ENCODE peak calls at places on chromosomes 3 and 15, in nine cellular contexts. X is sigmoid colon, O is esophagus squamous epithelium, Z is uterus, P is spleen, J is ovary, B is testis, K is transverse colon, F is gastrocnemius medialis. R is an unnamed sample.

GRCh38 chr3:108590443-108590842 is 921 bp downstream of the DZIP3 start:
- DNase-seq in Z (no peak), X (no peak), B (no peak), J (no peak), O (no peak), P (no peak), F (no peak), K (no peak), R (no peak)

GRCh38 chr15:66252411-66253295 is 897 bp downstream of the MEGF11 start:
- DNase-seq in F (no peak), P (peak; percentile 85), K (peak; percentile 46), B (peak; percentile 58), Z (peak; percentile 49), J (peak; percentile 64), O (no peak), X (peak; percentile 70), R (peak; percentile 43)

GRCh38 chr15:65730560-65731172 is 61.4 kb downstream of the DENND4A start:
- DNase-seq in P (no peak), O (no peak), Z (no peak), F (no peak), X (no peak), B (no peak), K (no peak), J (no peak), R (no peak)

GRCh38 chr3:1717524-1717923 is 381.1 kb upstream of the CNTN4 start:
- DNase-seq in X (no peak), P (no peak), O (no peak), F (no peak), J (no peak), Z (no peak), B (no peak), K (no peak), R (no peak)

GRCh38 chr3:174097686-174098085 is 700.1 kb downstream of the NLGN1 start:
- DNase-seq in J (no peak), Z (no peak), O (no peak), F (no peak), K (no peak), X (no peak), B (no peak), P (no peak), R (no peak)

GRCh38 chr3:10855083-10855870 is 39.2 kb downstream of the SLC6A11 start:
- DNase-seq in J (no peak), F (no peak), P (no peak), Z (no peak), X (no peak), K (no peak), B (no peak), O (no peak), R (no peak)

GRCh38 chr3:6737223-6737994 is 123.5 kb upstream of the GRM7 start:
- DNase-seq in K (no peak), B (no peak), X (no peak), P (no peak), F (no peak), Z (no peak), O (no peak), J (no peak), R (no peak)

GRCh38 chr3:113054552-113054951 is 63.8 kb downstream of the GTPBP8 start:
- DNase-seq in P (no peak), B (no peak), J (no peak), F (no peak), O (no peak), Z (no peak), K (no peak), X (no peak), R (no peak)

GRCh38 chr3:103052236-103052830 is 617.5 kb downstream of the ZPLD1 start:
- DNase-seq in F (peak; percentile 47), B (peak; percentile 33), J (no peak), P (no peak), K (peak; percentile 58), X (peak; percentile 79), O (no peak), Z (peak; percentile 12), R (peak; percentile 9)

GRCh38 chr3:162337630-162338029 is 841.0 kb downstream of the OTOL1 start:
- DNase-seq in X (no peak), F (no peak), O (no peak), Z (no peak), K (no peak), P (no peak), J (no peak), B (no peak), R (no peak)

GRCh38 chr3:124033360-124034015 is 41.6 kb upstream of the ROPN1 start:
- DNase-seq in X (peak; percentile 62), Z (peak; percentile 35), O (no peak), J (no peak), K (peak; percentile 10), F (no peak), B (no peak), P (peak; percentile 75), R (peak; percentile 72)

GRCh38 chr15:99954361-99955180 is 221.3 kb upstream of the LYSMD4 start:
- DNase-seq in B (peak; percentile 81), O (no peak), J (peak; percentile 56), F (no peak), P (peak; percentile 49), K (no peak), Z (no peak), X (peak; percentile 56), R (no peak)

GRCh38 chr15:45630958-45631691 is 3.7 kb upstream of the SQOR start:
- DNase-seq in Z (peak; percentile 36), K (peak; percentile 46), J (no peak), F (no peak), B (no peak), X (no peak), P (no peak), O (no peak), R (no peak)

GRCh38 chr15:70629735-70630273 is 133.6 kb downstream of the UACA start:
- DNase-seq in B (no peak), X (no peak), Z (no peak), J (no peak), O (no peak), K (no peak), F (no peak), P (no peak), R (no peak)

GRCh38 chr3:184325269-184325668 is 10.9 kb downstream of the EIF4G1 start:
- DNase-seq in B (no peak), P (no peak), F (no peak), O (no peak), K (no peak), X (no peak), Z (no peak), J (no peak), R (peak; percentile 10)

GRCh38 chr3:189108735-189109134 is 63.0 kb upstream of the TPRG1 start:
- DNase-seq in X (no peak), K (no peak), O (no peak), F (no peak), J (no peak), B (no peak), P (no peak), Z (no peak), R (no peak)

GRCh38 chr3:146160964-146161724 is at the start of gene PLOD2:
- DNase-seq in X (peak; percentile 91), P (peak; percentile 79), O (no peak), B (peak; percentile 69), J (peak; percentile 87), F (peak; percentile 37), Z (peak; percentile 78), K (peak; percentile 83), R (peak; percentile 89)
- TF ChIP-seq POLR2A in X (peak; percentile 25), P (no peak), O (no peak), B (no peak), J (peak; percentile 83), F (peak; percentile 66), Z (peak; percentile 66), K (peak; percentile 89), R (no peak)

GRCh38 chr15:60408438-60409105 is 10.8 kb upstream of the ANXA2 start:
- DNase-seq in F (no peak), X (no peak), J (no peak), P (no peak), O (no peak), Z (no peak), K (no peak), B (no peak), R (no peak)
- H3K4me1 ChIP-seq in F (peaks cover 25% of the 10 kb centered on the region), X (peaks cover 7% of the 10 kb centered on the region), J (peaks cover 3% of the 10 kb centered on the region), P (no peaks in the 10 kb centered on the region), O (peaks cover 12% of the 10 kb centered on the region), Z (no peaks in the 10 kb centered on the region), K (peaks cover 8% of the 10 kb centered on the region), B (peaks cover 7% of the 10 kb centered on the region), R (no peaks in the 10 kb centered on the region)

DNA sequence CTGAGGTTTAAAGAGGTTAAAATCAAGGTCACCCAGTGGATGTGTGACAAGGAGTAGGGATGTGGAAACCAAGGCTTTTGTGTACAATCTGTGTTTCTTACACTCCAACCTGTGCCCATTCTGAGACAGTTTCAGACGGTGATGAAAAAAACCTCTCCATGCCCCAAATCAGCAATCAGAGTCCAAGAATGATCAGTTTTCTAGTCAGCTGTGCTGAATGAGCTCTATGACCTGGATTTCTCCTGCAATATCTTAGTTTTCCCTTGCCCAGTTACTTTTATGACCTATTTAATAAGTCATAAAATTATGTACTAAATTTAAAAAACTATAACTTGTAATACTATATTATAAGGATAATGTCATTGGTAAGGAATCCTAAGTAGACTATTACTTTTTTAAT is 37.5 kb upstream of the CBLB start:
- DNase-seq in P (no peak), X (no peak), F (no peak), J (no peak), Z (no peak), B (no peak), K (no peak), O (no peak), R (no peak)
- H3K27ac ChIP-seq in P (no peak overlapping the region), X (peak overlapping the region; percentile 62), F (peak overlapping the region; percentile 52), J (no peak overlapping the region), Z (peak overlapping the region; percentile 75), B (peak overlapping the region; percentile 69), K (peak overlapping the region; percentile 46), O (peak overlapping the region; percentile 35), R (peak overlapping the region; percentile 52)

DNA sequence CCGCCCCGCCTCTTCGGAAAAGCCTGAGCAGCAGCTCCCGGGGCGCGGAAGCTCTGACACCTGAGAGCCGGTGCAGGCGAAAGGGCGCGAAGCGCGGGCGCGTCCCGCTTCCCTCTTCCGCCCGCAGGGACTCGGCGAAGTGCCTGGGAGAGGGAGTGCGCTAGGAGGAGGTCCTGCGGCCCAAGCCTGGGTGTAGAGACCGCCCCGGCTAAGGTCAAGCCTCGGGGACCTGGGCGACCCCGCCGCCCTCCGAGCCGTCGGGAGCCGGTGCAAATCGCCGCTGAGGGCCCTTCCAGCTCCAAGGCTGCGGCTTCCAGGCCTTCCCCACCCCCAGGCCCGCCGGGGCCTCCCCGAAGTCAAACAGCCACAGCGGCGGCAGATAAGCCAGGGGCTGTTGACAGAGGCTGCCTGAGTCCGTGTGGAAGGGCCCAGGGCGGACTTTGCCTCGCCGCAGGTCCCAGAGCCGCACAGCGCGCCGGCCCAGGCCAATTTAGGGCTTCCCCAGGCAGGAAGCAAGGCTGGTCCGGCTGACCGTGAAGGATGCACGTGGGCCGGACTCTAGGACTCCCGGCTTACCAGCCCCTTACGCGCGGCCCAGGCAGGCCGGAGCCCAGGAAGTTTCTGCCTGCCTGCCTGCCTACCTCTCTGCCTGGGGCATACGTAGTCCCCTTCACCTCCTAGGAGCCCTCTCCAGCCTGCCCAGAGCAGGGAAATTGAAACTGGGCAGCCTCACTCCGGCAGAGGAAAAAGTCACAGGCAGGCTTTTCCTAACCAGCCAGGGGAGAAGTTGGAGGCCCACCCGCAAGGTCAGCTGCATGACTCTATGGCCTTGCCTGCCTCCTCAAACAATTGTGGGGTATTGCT is 2.3 kb downstream of the ITPKA start:
- DNase-seq in O (no peak), Z (no peak), P (no peak), B (no peak), F (no peak), J (no peak), X (no peak), K (peak; percentile 82), R (peak; percentile 64)
- TF ChIP-seq POLR2A in O (no peak), Z (no peak), P (no peak), B (no peak), F (no peak), J (no peak), X (no peak), K (peak; percentile 63), R (no peak)

GRCh38 chr3:42194943-42195510 is 71.0 kb downstream of the CCK start:
- DNase-seq in P (no peak), F (no peak), K (no peak), J (no peak), Z (no peak), X (no peak), B (no peak), O (no peak), R (no peak)
- H3K4me1 ChIP-seq in P (peaks cover 14% of the 10 kb centered on the region), F (peaks cover 21% of the 10 kb centered on the region), K (no peaks in the 10 kb centered on the region), J (no peaks in the 10 kb centered on the region), Z (no peaks in the 10 kb centered on the region), X (peaks cover 7% of the 10 kb centered on the region), B (peaks cover 5% of the 10 kb centered on the region), O (no peaks in the 10 kb centered on the region), R (peaks cover 12% of the 10 kb centered on the region)